ENCODE peak calls at places on chromosomes 7 and 10, in five cellular contexts. B, F, O, U and C are unnamed samples.

GRCh38 chr10:124298891-124299290 is 119.8 kb downstream of the OAT start:
- DNase-seq in O (no peak), U (no peak), B (no peak), F (no peak), C (no peak)

GRCh38 chr7:93245525-93246432 is 13.6 kb downstream of the VPS50 start:
- DNase-seq in O (no peak), U (no peak), B (peak; percentile 73), F (peak; percentile 71), C (no peak)

GRCh38 chr10:68871105-68871711 is 29.9 kb upstream of the DDX50 start:
- DNase-seq in O (no peak), F (no peak), B (no peak), U (no peak), C (peak; percentile 56)

GRCh38 chr10:13351340-13351915 is 3.3 kb upstream of the SEPHS1 start:
- DNase-seq in U (no peak), F (no peak), O (peak; percentile 36), B (no peak), C (no peak)

GRCh38 chr7:105188201-105188600 is 174.2 kb downstream of the KMT2E start:
- DNase-seq in U (no peak), O (no peak), B (no peak), F (no peak), C (no peak)

GRCh38 chr7:157715938-157716280 is 379.1 kb downstream of the DNAJB6 start:
- DNase-seq in U (no peak), B (no peak), F (no peak), O (no peak), C (no peak)

GRCh38 chr7:112129655-112130323 is 76.4 kb downstream of the DOCK4 start:
- DNase-seq in F (no peak), B (no peak), O (no peak), U (no peak), C (no peak)

GRCh38 chr7:102991540-102992214 is 78.9 kb downstream of the LRRC17 start:
- DNase-seq in B (no peak), O (no peak), U (no peak), F (peak; percentile 95), C (no peak)